ENCODE peak calls at places on chromosomes 7 and 10, in nine cellular contexts. F is T-cell; M is naive B cell; S is stromal cell of bone marrow; R is GM04504; U is activated CD8-positive, alpha-beta memory T cell treated with anti-CD3 and anti-CD28 coated beads, Interleukin-2, amount 50 U/mL, for 48 hours; X is kidney glomerular epithelial cell; D is nephron progenitor cell; V is KBM-7. K is an unnamed sample.

GRCh38 chr7:158423190-158423555 is 164.4 kb downstream of the PTPRN2 start:
- DNase-seq in F (no peak), M (no peak), S (no peak), R (no peak), U (no peak), X (no peak), D (no peak), V (no peak), K (no peak)

GRCh38 chr10:70579234-70580002 is 23.1 kb downstream of the PRF1 start:
- DNase-seq in F (no peak), M (no peak), S (no peak), R (no peak), U (no peak), X (no peak), D (no peak), V (no peak), K (no peak)

GRCh38 chr10:124676416-124677062 is 67.6 kb downstream of the FAM53B start:
- DNase-seq in F (no peak), M (no peak), S (no peak), R (no peak), U (no peak), X (no peak), D (peak), V (no peak), K (no peak)

GRCh38 chr10:3192856-3193635 is 20.5 kb upstream of the PITRM1 start:
- DNase-seq in F (peak), M (peak), S (peak), R (peak), U (no peak), X (peak), D (peak), V (peak), K (peak)

GRCh38 chr7:71414490-71414889 is 282.5 kb downstream of the GALNT17 start:
- DNase-seq in F (no peak), M (no peak), S (no peak), R (no peak), U (no peak), X (no peak), D (no peak), V (peak), K (no peak)

GRCh38 chr7:45177801-45178200 is 20.2 kb downstream of the RAMP3 start:
- DNase-seq in F (no peak), M (no peak), S (no peak), R (no peak), U (no peak), X (no peak), D (no peak), V (no peak), K (no peak)

GRCh38 chr7:42735081-42735480 is 176.8 kb downstream of the C7orf25 start:
- DNase-seq in F (no peak), M (no peak), S (no peak), R (no peak), U (no peak), X (no peak), D (no peak), V (no peak), K (no peak)

GRCh38 chr10:14412624-14413023 is 81.9 kb upstream of the FRMD4A start:
- DNase-seq in F (no peak), M (no peak), S (no peak), R (no peak), U (no peak), X (no peak), D (no peak), V (no peak), K (no peak)

GRCh38 chr7:12158334-12159060 is 52.6 kb upstream of the TMEM106B start:
- DNase-seq in F (no peak), M (no peak), S (no peak), R (no peak), U (no peak), X (no peak), D (no peak), V (no peak), K (no peak)

GRCh38 chr7:11236680-11237079 is 263.0 kb downstream of the PHF14 start:
- DNase-seq in F (no peak), M (no peak), S (no peak), R (no peak), U (no peak), X (no peak), D (no peak), V (no peak), K (no peak)

GRCh38 chr7:1086588-1087461 is 1.1 kb upstream of the GPER1 start:
- DNase-seq in F (peak), M (peak), S (no peak), R (peak), U (peak), X (peak), D (peak), V (peak), K (no peak)

GRCh38 chr10:24331457-24331856 is 122.5 kb downstream of the KIAA1217 start:
- DNase-seq in F (no peak), M (no peak), S (no peak), R (no peak), U (no peak), X (peak), D (no peak), V (no peak), K (no peak)

GRCh38 chr7:100158229-100159098 is at the start of gene TRAPPC14:
- DNase-seq in F (peak), M (peak), S (peak), R (no peak), U (peak), X (peak), D (peak), V (peak), K (no peak)

GRCh38 chr7:149007615-149008014 is 20.7 kb downstream of the PDIA4 start:
- DNase-seq in F (no peak), M (no peak), S (no peak), R (no peak), U (no peak), X (no peak), D (no peak), V (peak), K (no peak)

K was measured in AG09319.